ENCODE peak calls at places on chromosomes 16 and 17, in four cellular contexts. F is K562, J is A549, B is HepG2. K is an unnamed sample.

GRCh38 chr16:14286381-14287230 is 215.5 kb downstream of the MRTFB start:
- DNase-seq in F (no peak), B (no peak), J (no peak), K (peak; percentile 74)

GRCh38 chr16:23105309-23105708 is 43.9 kb downstream of the USP31 start:
- DNase-seq in F (no peak), B (no peak), J (no peak), K (no peak)

GRCh38 chr17:44934745-44935105 is 12.8 kb downstream of the KIF18B start:
- DNase-seq in J (no peak), F (no peak), B (no peak), K (no peak)

GRCh38 chr17:57092171-57092570 is 7.1 kb downstream of the AKAP1 start:
- DNase-seq in F (no peak), J (no peak), B (no peak), K (no peak)

GRCh38 chr16:56910654-56911539 is 21.0 kb upstream of the HERPUD1 start:
- DNase-seq in B (no peak), J (no peak), F (no peak), K (no peak)

GRCh38 chr17:57531648-57532486 is 213.2 kb downstream of the CCDC182 start:
- DNase-seq in B (peak; percentile 78), J (no peak), F (peak; percentile 34), K (no peak)

GRCh38 chr17:7881655-7882054 is 6.9 kb upstream of the CHD3 start:
- DNase-seq in B (no peak), F (no peak), J (no peak), K (no peak)

GRCh38 chr16:4212934-4213296 is 29.0 kb downstream of the SRL start:
- DNase-seq in F (no peak), J (peak; percentile 61), B (peak; percentile 72), K (no peak)

GRCh38 chr17:64216385-64217248 is 46.4 kb downstream of the TEX2 start:
- DNase-seq in J (no peak), B (peak; percentile 94), F (peak; percentile 66), K (no peak)

GRCh38 chr17:30228011-30228410 is 7.5 kb downstream of the SLC6A4 start:
- DNase-seq in J (no peak), F (no peak), B (no peak), K (no peak)

GRCh38 chr17:40952169-40952568 is 14.6 kb downstream of the KRT39 start:
- DNase-seq in J (no peak), F (no peak), B (no peak), K (no peak)
- H3K4me2 ChIP-seq in J (no peak overlapping the region), F (no peak overlapping the region), B (no peak overlapping the region), K (no peak overlapping the region)

DNA sequence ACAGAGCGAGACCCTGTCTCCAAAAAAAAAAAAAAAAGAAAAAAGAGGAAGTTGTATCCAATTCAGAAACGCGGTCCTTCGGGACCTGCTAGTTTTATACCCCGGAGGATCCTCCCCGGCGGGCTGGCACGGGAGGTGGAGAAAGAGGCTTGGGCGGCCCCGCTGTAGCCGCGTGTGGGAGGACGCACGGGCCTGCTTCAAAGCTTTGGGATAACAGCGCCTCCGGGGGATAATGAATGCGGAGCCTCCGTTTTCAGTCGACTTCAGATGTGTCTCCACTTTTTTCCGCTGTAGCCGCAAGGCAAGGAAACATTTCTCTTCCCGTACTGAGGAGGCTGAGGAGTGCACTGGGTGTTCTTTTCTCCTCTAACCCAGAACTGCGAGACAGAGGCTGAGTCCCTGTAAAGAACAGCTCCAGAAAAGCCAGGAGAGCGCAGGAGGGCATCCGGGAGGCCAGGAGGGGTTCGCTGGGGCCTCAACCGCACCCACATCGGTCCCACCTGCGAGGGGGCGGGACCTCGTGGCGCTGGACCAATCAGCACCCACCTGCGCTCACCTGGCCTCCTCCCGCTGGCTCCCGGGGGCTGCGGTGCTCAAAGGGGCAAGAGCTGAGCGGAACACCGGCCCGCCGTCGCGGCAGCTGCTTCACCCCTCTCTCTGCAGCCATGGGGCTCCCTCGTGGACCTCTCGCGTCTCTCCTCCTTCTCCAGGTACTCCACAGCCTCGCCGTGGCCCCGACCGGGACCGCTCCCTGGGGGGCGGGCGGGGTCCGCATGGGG is at the start of gene CDH3:
- DNase-seq in J (no peak), B (no peak), F (peak; percentile 25), K (peak; percentile 93)
- TF ChIP-seq USF2 in J (no peak), B (no peak), F (no peak), K (no peak)

DNA sequence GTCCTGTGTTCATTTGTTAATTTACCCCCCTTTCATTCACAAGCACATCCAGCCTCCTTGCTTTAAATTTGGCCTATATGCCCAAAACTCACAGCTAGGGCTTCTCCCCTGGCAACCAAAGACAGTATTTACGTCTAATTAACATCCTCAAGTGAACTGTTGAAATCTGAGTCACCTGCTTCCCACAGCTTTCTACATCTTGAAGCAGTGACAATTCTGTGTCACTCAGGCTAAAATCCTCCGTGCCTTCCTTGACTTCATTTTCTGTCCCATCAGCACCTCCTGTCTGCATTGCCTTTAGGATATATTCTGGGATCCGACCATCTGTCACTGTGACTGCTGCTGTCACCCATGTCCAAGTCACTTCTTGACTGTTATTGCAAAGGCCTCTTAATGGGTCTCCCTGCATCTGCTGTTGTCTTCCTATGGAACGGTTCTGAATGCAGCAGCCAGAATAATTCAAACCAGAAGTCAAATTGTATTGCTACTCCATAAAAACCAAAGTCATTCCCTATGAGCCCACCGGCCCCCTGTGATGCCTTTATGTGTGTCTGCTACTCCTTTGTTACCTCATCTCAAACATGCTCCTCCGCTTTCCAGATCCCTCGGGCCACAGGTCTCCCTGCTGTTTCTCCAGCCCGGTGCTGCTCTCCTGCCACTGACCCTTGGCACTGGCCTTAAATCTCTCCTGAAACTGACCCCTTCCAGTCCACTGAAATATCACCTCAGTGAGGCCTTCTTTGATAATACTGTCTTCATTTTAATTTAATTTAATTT is 56.9 kb downstream of the WWP2 start:
- DNase-seq in J (no peak), B (no peak), F (no peak), K (no peak)
- TF ChIP-seq RNF2 in J (no peak), B (no peak), F (no peak), K (no peak)

GRCh38 chr16:81487301-81487720 is 42.7 kb downstream of the CMIP start:
- DNase-seq in F (no peak), B (no peak), J (no peak), K (no peak)

GRCh38 chr16:81492307-81492706 is 47.7 kb downstream of the CMIP start:
- DNase-seq in F (no peak), B (no peak), J (no peak), K (no peak)

GRCh38 chr16:81488687-81489411 is 44.2 kb downstream of the CMIP start:
- DNase-seq in B (no peak), J (no peak), F (no peak), K (no peak)

GRCh38 chr16:81491522-81492188 is 47.0 kb downstream of the CMIP start:
- DNase-seq in J (no peak), F (no peak), B (no peak), K (no peak)

DNA sequence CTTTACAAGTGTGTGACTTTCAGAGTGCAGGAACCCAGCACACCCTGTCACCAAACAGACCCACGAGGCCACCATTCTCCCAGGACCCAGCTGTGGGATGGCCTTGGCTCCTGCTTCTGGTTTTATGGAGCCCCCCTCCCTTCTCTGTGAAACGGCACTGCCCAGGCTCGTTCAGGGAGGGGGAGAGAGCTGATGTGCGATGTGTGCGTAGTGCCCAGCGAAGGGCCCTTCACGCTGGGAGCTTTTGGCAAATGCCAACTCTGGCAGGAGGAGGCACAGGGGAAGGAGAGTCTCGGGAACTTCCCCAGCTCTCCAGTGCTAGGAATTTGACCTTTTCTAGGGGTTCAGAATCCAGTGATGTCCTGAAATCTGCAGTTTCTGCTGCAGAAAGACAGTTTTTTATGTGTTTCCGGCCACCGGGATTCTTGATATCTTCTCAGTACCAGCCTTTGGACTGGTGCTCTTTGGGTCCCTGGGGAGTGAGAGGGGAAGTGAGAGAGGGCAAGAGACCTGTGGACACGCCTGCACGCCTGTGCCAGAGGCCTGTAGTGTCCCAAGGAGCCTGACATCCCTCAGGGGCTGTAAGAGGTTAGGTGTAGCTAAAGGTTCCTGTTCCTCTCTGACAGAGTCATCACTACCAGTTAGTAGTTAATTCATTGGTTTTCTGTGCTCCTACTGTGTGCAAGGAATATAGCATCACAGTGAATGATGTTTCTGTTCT is 45.1 kb downstream of the CMIP start:
- DNase-seq in J (no peak), B (no peak), F (no peak), K (no peak)
- H3K4me2 ChIP-seq in J (peak overlapping the region; percentile 23), B (no peak overlapping the region), F (no peak overlapping the region), K (no peak overlapping the region)

DNA sequence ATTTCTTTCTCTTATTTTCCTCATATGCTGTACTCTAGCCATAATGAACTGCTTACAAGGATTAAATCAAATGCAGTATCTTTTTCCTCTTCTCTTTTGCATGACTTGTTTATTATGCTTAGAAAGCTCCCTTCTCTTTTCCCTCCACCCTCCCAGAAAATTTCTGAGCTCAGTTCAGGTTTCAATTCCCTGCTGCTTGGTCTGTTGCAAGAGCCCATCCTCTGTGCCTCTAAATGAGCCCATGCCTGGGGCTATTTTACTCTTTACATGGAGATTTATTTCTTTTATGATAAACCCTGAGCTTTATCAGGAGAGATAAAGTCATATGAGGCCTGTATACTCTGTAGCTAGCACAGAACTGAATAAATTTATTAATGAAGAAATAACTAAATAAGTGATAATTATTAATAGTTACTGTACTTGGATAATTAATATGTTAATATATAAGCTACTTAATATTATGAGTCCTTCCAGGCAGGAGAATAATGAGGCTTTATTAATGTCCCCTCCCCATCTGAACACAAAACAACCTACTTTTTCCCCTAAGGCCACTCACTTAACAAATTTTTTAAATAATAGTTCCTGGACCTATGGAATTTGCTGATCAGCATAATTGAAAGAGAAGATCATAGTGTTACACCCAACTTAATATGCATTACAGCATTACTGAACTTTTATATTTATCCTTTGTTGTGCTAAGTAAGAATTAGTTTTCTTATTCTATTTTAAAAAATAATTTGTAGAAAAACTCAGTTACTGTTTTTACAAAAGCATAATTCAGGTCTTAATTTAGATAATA is 1537.5 kb upstream of the GOT2 start:
- DNase-seq in J (no peak), B (no peak), F (no peak), K (no peak)
- TF ChIP-seq USF2 in J (no peak), B (no peak), F (no peak), K (no peak)

GRCh38 chr16:2492292-2492691 is 17.4 kb downstream of the TBC1D24 start:
- DNase-seq in B (no peak), F (no peak), J (no peak), K (no peak)
- TF ChIP-seq RNF2 in B (no peak), F (no peak), J (no peak), K (no peak)

DNA sequence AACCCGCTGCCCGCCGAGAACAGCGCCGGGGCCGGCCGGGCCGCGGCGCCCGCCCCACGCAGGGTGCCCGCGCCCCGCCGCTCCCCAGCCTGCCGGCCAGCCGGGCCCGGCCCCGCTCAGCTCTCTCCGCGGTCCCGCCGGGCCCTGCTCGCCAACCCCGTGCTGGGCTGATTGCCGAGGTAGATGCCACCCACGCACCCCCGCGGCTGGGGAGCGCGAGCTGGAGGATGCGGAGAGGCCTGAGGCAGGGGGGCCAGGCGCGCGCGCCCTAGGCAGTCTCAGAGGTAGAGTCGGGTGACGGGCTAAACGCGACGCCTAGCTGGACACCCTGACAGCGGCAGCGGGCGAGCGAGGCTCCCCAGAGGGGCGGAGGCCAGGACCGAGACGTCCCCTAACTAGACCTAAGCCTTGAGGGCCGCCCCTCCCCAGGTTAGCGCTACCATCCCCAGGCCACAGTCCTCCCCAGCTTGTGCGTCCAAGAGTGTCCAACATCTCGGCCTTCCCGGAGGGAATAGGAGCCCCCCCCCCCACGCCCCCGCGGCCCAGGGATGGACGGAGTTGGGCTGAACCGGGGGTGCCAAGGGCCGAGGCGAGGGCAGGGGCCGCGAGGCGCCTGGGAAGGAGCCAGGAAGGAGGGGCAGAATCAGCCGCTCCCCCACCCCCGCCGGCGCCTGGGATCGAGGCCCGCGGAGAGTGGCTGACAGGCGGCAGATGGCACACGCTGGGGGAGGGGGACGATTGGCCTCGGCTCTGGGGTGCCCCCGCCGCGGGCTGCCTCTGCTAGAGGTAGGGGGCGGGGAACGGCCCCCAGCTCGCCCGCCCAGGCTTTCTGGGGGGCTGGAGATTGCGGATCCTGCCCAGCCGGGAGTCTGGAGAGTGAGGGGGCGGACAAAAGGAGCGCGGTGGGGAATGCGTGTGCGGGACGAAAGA is 2.6 kb upstream of the ZNF423 start:
- DNase-seq in F (peak; percentile 37), J (peak; percentile 21), B (no peak), K (no peak)
- H3K4me2 ChIP-seq in F (no peak overlapping the region), J (peak overlapping the region; percentile 99), B (peak overlapping the region; percentile 43), K (peak overlapping the region; percentile 61)